ENCODE peak calls at places on chromosomes 12 and 14, in ten cellular contexts. S is activated CD4-positive, alpha-beta T cell treated with anti-CD3 and anti-CD28 coated beads, Interleukin-2, amount 10 ng/mL, durations not matched to agents 7 days and 5 days; O is stimulated activated CD4-positive, alpha-beta T cell treated with anti-CD3 and anti-CD28 coated beads, Interleukin-4, amount 100 ng/mL, for 4 hours; E is ascending aorta; Q is astrocyte; Y is CD8-positive, alpha-beta T cell; D is nucleus accumbens; A is Daoy; L is GM04504; V is EL. W is an unnamed sample.

GRCh38 chr14:70811578-70811977 is 2.3 kb upstream of the MAP3K9 start:
- DNase-seq in S (no peak), O (no peak), E (peak; percentile 25), Q (no peak), Y (no peak), D (no peak), A (peak; percentile 37), L (no peak), V (peak; percentile 17), W (no peak)

GRCh38 chr14:104384776-104385071 is 194.8 kb upstream of the C14orf180 start:
- DNase-seq in S (no peak), O (no peak), E (no peak), Q (no peak), Y (no peak), D (no peak), A (no peak), L (no peak), V (no peak), W (no peak)

GRCh38 chr14:61662001-61662400 is 33.3 kb upstream of the HIF1A start:
- DNase-seq in S (no peak), O (no peak), E (no peak), Q (peak; percentile 48), Y (no peak), D (no peak), A (no peak), L (no peak), V (peak; percentile 18), W (no peak)

GRCh38 chr12:69689638-69690037 is 9.5 kb downstream of the BEST3 start:
- DNase-seq in S (no peak), O (no peak), E (no peak), Q (no peak), Y (no peak), D (no peak), A (peak; percentile 12), L (no peak), V (no peak), W (no peak)

GRCh38 chr14:100891051-100891450 is 12.5 kb downstream of the RTL1 start:
- DNase-seq in S (no peak), O (no peak), E (no peak), Q (no peak), Y (no peak), D (no peak), A (no peak), L (no peak), V (no peak), W (no peak)

GRCh38 chr12:120138366-120138765 is 21.8 kb upstream of the RAB35 start:
- DNase-seq in S (no peak), O (no peak), E (no peak), Q (no peak), Y (no peak), D (no peak), A (no peak), L (no peak), V (no peak), W (no peak)

GRCh38 chr12:124470139-124470538 is 97.3 kb downstream of the NCOR2 start:
- DNase-seq in S (no peak), O (no peak), E (no peak), Q (no peak), Y (no peak), D (no peak), A (no peak), L (no peak), V (no peak), W (no peak)

GRCh38 chr14:89186850-89187376 is 230.1 kb downstream of the FOXN3 start:
- DNase-seq in S (no peak), O (no peak), E (no peak), Q (no peak), Y (no peak), D (no peak), A (no peak), L (no peak), V (no peak), W (no peak)

GRCh38 chr12:93098077-93098476 is 169.0 kb upstream of the EEA1 start:
- DNase-seq in S (peak; percentile 80), O (peak; percentile 50), E (peak; percentile 78), Q (no peak), Y (peak; percentile 51), D (no peak), A (peak; percentile 51), L (no peak), V (peak; percentile 57), W (peak; percentile 31)

GRCh38 chr14:104281768-104282301 is 143.4 kb downstream of the KIF26A start:
- DNase-seq in S (no peak), O (no peak), E (peak; percentile 54), Q (no peak), Y (no peak), D (no peak), A (no peak), L (no peak), V (no peak), W (no peak)

GRCh38 chr14:105496831-105497591 is 6.0 kb downstream of the TEDC1 start:
- DNase-seq in S (no peak), O (no peak), E (no peak), Q (no peak), Y (no peak), D (no peak), A (no peak), L (no peak), V (no peak), W (no peak)

GRCh38 chr12:31849090-31849687 is 110.0 kb upstream of the RESF1 start:
- DNase-seq in S (peak; percentile 12), O (no peak), E (no peak), Q (peak; percentile 14), Y (no peak), D (no peak), A (no peak), L (no peak), V (peak; percentile 13), W (no peak)

GRCh38 chr14:22358726-22359125 is 230.3 kb downstream of the DAD1 start:
- DNase-seq in S (no peak), O (no peak), E (no peak), Q (no peak), Y (no peak), D (no peak), A (no peak), L (no peak), V (no peak), W (no peak)

GRCh38 chr14:64572721-64573508 is 23.2 kb downstream of the PPP1R36 start:
- DNase-seq in S (no peak), O (no peak), E (no peak), Q (peak; percentile 36), Y (no peak), D (peak; percentile 59), A (no peak), L (no peak), V (no peak), W (no peak)

GRCh38 chr14:65838565-65838964 is 426.0 kb downstream of the FUT8 start:
- DNase-seq in S (no peak), O (no peak), E (no peak), Q (no peak), Y (no peak), D (no peak), A (no peak), L (no peak), V (no peak), W (no peak)

GRCh38 chr12:105228494-105228893 is 7.5 kb downstream of the APPL2 start:
- DNase-seq in S (peak; percentile 23), O (no peak), E (no peak), Q (peak; percentile 60), Y (no peak), D (no peak), A (peak; percentile 29), L (no peak), V (peak; percentile 81), W (no peak)

GRCh38 chr12:15712823-15713663 is 76.1 kb downstream of the EPS8 start:
- DNase-seq in S (no peak), O (no peak), E (no peak), Q (no peak), Y (no peak), D (no peak), A (no peak), L (no peak), V (no peak), W (no peak)

GRCh38 chr12:132159555-132160003 is 15.3 kb downstream of the NOC4L start:
- DNase-seq in S (no peak), O (no peak), E (no peak), Q (no peak), Y (no peak), D (no peak), A (no peak), L (no peak), V (no peak), W (no peak)

GRCh38 chr12:114864688-114865685 is 181.0 kb upstream of the TBX3 start:
- DNase-seq in S (no peak), O (no peak), E (no peak), Q (no peak), Y (no peak), D (no peak), A (no peak), L (no peak), V (no peak), W (no peak)

GRCh38 chr12:115261691-115262398 is 577.9 kb upstream of the TBX3 start:
- DNase-seq in S (no peak), O (no peak), E (no peak), Q (no peak), Y (no peak), D (no peak), A (peak; percentile 42), L (no peak), V (peak; percentile 26), W (no peak)

GRCh38 chr12:124369055-124369900 is 74.4 kb downstream of the RFLNA start:
- DNase-seq in S (no peak), O (no peak), E (peak; percentile 95), Q (peak; percentile 87), Y (no peak), D (peak; percentile 82), A (peak; percentile 94), L (peak; percentile 90), V (peak; percentile 94), W (peak; percentile 86)

GRCh38 chr12:4082809-4083447 is 190.6 kb upstream of the CCND2 start:
- DNase-seq in S (no peak), O (no peak), E (no peak), Q (no peak), Y (no peak), D (no peak), A (no peak), L (no peak), V (no peak), W (no peak)

GRCh38 chr12:2282321-2282720 is 229.5 kb downstream of the CACNA1C start:
- DNase-seq in S (no peak), O (no peak), E (peak; percentile 43), Q (no peak), Y (no peak), D (no peak), A (no peak), L (no peak), V (no peak), W (no peak)

GRCh38 chr14:105865904-105866840 is 339.8 kb downstream of the TMEM121 start:
- DNase-seq in S (no peak), O (no peak), E (peak; percentile 57), Q (no peak), Y (no peak), D (no peak), A (no peak), L (no peak), V (no peak), W (no peak)

GRCh38 chr12:102095677-102096263 is 24.1 kb downstream of the NUP37 start:
- DNase-seq in S (peak; percentile 9), O (no peak), E (no peak), Q (peak; percentile 8), Y (no peak), D (no peak), A (no peak), L (no peak), V (peak; percentile 15), W (peak; percentile 19)

GRCh38 chr12:39574785-39575497 is 44.7 kb downstream of the ABCD2 start:
- DNase-seq in S (no peak), O (no peak), E (no peak), Q (no peak), Y (no peak), D (no peak), A (no peak), L (no peak), V (no peak), W (no peak)

GRCh38 chr12:56158926-56159461 is 835 bp downstream of the MYL6 start:
- DNase-seq in S (peak; percentile 40), O (no peak), E (peak; percentile 94), Q (peak; percentile 53), Y (no peak), D (peak; percentile 16), A (peak; percentile 74), L (peak; percentile 45), V (peak; percentile 74), W (peak; percentile 76)